ENCODE peak calls at places on chromosomes 13 and 19, in six cellular contexts. P, B, I, S, C and K are unnamed samples. For H3K4me1, the result is how much of the 10 kb centered on the place peaks cover.

GRCh38 chr13:62246581-62246980 is 830.9 kb upstream of the PCDH20 start:
- DNase-seq in P (no peak), B (no peak), I (no peak), S (no peak), C (no peak), K (no peak)

GRCh38 chr19:4062576-4063368 is 3.9 kb downstream of the ZBTB7A start:
- DNase-seq in P (no peak), B (no peak), I (no peak), S (peak), C (no peak), K (no peak)

GRCh38 chr13:98990701-98991100 is 12.8 kb upstream of the DOCK9 start:
- DNase-seq in P (no peak), B (no peak), I (no peak), S (no peak), C (no peak), K (no peak)

GRCh38 chr13:77909827-77910226 is 8.8 kb downstream of the EDNRB start:
- DNase-seq in P (no peak), B (no peak), I (no peak), S (no peak), C (no peak), K (no peak)

GRCh38 chr13:102856603-102857002 is 10.8 kb downstream of the ERCC5 start:
- DNase-seq in P (no peak), B (peak), I (no peak), S (peak), C (no peak), K (no peak)

GRCh38 chr13:48266967-48267639 is 34.1 kb downstream of the ITM2B start:
- DNase-seq in P (peak), B (no peak), I (no peak), S (peak), C (no peak), K (no peak)

GRCh38 chr13:99273128-99273527 is 14.9 kb upstream of the GPR18 start:
- DNase-seq in P (no peak), B (no peak), I (no peak), S (no peak), C (no peak), K (no peak)

GRCh38 chr19:6381030-6381750 is 5.5 kb upstream of the PSPN start:
- DNase-seq in P (no peak), B (no peak), I (no peak), S (no peak), C (no peak), K (no peak)

GRCh38 chr19:53549354-53549753 is 11.4 kb downstream of the ZNF331 start:
- DNase-seq in P (peak), B (no peak), I (no peak), S (peak), C (peak), K (no peak)

GRCh38 chr19:29478578-29479565 is 46.9 kb upstream of the VSTM2B start:
- DNase-seq in P (no peak), B (no peak), I (no peak), S (peak), C (peak), K (peak)

GRCh38 chr13:98476106-98476505 is 100.8 kb downstream of the STK24 start:
- DNase-seq in P (no peak), B (no peak), I (no peak), S (no peak), C (no peak), K (no peak)

GRCh38 chr13:53460776-53461175 is 432.2 kb downstream of the OLFM4 start:
- DNase-seq in P (no peak), B (no peak), I (no peak), S (no peak), C (no peak), K (no peak)

GRCh38 chr13:36766295-36766694 is 52.7 kb upstream of the RFXAP start:
- DNase-seq in P (peak), B (peak), I (no peak), S (peak), C (no peak), K (peak)

GRCh38 chr13:69935043-69935442 is 172.6 kb upstream of the ATXN8OS start:
- DNase-seq in P (no peak), B (peak), I (peak), S (no peak), C (no peak), K (peak)

GRCh38 chr13:100892981-100893380 is 218.4 kb upstream of the TMTC4 start:
- DNase-seq in P (no peak), B (no peak), I (no peak), S (no peak), C (no peak), K (no peak)

GRCh38 chr13:89628567-89628966 is 1718.9 kb upstream of the MIR17HG start:
- DNase-seq in P (no peak), B (no peak), I (no peak), S (no peak), C (no peak), K (no peak)

GRCh38 chr13:40576369-40576768 is 90.1 kb downstream of the FOXO1 start:
- DNase-seq in P (no peak), B (no peak), I (no peak), S (no peak), C (no peak), K (no peak)
- H2AFZ ChIP-seq in P (no peak), B (no peak), I (no peak), S (no peak), C (no peak), K (no peak)

DNA sequence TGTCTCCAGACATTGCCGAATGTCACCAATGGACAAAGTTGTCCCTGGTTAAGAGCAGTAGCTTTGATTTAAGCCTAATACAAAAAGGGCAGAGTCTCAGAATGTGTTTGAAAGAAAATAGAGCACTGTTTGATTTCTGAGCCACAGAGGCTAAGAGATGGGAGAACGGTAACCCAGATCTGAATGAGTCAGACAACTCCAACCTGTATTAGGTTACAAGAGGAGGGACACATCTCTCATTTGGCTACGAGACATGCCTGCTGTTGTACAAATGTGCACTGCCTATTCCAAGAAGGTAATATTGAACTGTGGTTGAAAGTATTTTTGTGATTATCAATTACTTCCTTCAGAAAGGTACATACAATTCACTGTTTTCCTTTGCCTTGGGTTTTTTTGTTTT is 4.9 kb upstream of the HSPH1 start:
- DNase-seq in P (peak), B (peak), I (no peak), S (no peak), C (no peak), K (no peak)
- H3K4me1 ChIP-seq in P (under half), B (under half), I (under half), S (under half), C (under half), K (under half)

DNA sequence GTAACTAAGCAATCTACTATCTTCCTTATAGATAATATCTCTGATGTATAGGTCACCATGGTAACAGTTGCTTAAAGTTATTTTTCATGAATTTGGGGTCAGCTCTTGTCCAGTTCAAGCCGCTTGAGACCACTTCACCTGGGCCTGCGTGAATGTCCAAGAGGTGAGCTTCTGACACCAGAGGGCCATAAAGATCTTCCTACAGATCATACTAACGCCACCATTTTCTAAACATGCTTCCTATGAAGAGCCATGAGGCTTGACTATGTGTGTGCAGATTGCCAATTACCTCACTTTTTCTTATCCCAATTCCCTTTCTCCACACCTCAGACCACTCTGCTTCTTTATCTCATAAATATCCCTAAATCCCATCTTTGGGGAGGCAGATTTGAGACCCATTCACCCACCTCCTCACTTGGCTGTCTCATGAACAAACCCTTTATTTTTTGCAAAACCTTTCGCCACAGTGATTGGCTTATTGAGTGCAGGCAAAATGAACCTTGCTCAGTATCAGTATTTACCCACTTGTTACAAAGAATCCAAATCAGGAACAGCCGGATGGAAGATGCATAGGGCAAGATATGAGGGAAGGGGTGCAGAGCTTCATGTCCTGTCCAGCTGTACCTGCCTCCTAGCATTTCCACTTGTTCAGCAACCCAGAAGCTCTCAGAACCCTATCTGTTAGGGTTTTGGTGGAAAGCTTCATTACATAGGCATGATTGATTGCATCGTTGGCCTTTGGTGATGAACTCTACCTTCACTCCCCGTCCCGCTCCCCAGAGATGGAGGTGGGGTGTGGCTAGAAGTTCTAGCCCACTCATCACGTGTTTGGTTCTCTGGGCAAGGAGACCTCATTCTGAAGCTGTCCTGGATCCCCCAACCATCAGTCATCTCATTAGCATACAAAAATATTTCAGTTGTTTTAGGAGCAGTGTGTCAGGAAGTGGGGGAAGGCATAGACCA is 34.2 kb downstream of the FAM187B start:
- DNase-seq in P (no peak), B (no peak), I (no peak), S (no peak), C (no peak), K (no peak)
- H2AFZ ChIP-seq in P (no peak), B (no peak), I (no peak), S (no peak), C (no peak), K (no peak)

DNA sequence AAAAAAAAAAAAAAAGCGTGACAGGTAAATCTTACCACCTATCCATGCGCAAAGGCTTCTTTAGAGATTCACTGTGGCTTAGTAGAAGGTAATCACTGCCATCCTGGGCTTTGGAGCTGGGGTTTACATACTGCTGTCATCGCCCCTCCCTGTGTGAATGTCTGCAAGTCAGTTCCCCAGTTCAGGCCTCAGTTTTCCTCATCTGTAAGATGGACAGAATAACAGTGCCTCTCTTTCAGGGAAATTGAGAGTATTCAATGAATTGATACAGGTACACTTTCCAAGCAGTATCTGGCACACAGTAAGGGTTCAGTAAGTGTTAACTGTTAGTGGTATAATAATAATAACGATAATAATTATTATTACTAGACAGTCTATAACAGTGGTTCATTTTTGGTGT is 2.2 kb downstream of the RELB start:
- DNase-seq in P (no peak), B (no peak), I (no peak), S (no peak), C (no peak), K (no peak)
- H3K4me1 ChIP-seq in P (under half), B (under half), I (under half), S (under half), C (under half), K (under half)

GRCh38 chr19:2814426-2814825 is 5.2 kb upstream of the ZNF554 start:
- DNase-seq in P (no peak), B (no peak), I (no peak), S (no peak), C (no peak), K (no peak)

GRCh38 chr19:2811735-2812413 is 7.8 kb upstream of the ZNF554 start:
- DNase-seq in P (no peak), B (no peak), I (no peak), S (no peak), C (no peak), K (no peak)

GRCh38 chr19:2811221-2811722 is 8.4 kb upstream of the ZNF554 start:
- DNase-seq in P (no peak), B (no peak), I (no peak), S (no peak), C (peak), K (no peak)

GRCh38 chr19:2813235-2814160 is 6.2 kb upstream of the ZNF554 start:
- DNase-seq in P (no peak), B (no peak), I (no peak), S (no peak), C (no peak), K (no peak)

DNA sequence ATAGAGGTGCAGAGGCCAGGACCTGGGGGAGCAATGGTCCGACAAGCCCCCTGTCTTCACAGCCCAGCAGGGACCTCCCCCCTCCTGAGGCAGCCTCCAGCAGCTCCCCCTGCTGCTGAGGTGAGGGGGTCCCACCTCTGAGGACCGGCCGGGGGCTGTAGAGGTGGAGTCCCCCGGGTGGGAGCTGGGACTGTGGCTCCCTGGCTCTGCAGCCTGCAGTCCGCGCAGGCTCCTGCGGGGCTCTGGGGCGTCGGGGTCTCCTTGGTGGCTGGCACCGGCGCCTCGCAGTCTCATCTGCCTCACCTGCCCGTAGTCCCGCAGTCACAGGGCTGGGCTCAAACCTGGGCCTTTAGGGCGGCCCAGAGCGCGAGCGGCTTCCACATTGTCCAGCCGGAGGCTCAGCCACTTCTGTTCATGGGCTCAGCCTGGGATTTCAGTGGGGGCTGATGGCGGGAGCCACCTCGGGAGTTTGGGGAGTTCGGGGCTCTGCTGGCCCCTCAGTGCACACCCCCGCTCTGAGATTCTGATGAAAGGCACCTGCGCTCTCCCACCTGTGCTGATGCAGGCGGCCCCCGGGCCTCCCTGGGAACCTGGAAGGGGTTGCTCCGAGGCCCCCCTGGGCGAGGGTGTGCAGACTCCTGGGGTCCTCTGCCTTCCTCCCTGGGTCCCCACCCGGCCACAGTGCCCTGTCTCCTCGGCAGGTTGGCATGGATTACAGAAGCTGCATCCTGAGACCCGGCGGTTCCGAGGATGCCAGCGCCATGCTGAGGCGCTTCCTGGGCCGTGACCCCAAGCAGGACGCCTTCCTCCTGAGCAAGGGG is 7.0 kb upstream of the ZNF554 start:
- DNase-seq in P (no peak), B (no peak), I (no peak), S (no peak), C (no peak), K (no peak)
- H2AFZ ChIP-seq in P (peak), B (no peak), I (no peak), S (no peak), C (no peak), K (no peak)

GRCh38 chr13:29845440-29846056 is 4.9 kb downstream of the UBL3 start:
- DNase-seq in P (peak), B (no peak), I (no peak), S (peak), C (no peak), K (no peak)

GRCh38 chr13:29846475-29847256 is 3.8 kb downstream of the UBL3 start:
- DNase-seq in P (no peak), B (no peak), I (no peak), S (peak), C (no peak), K (no peak)

GRCh38 chr13:29847501-29847983 is 2.9 kb downstream of the UBL3 start:
- DNase-seq in P (peak), B (peak), I (no peak), S (peak), C (peak), K (no peak)

GRCh38 chr13:29840585-29840984 is 9.8 kb downstream of the UBL3 start:
- DNase-seq in P (no peak), B (no peak), I (no peak), S (peak), C (no peak), K (no peak)

GRCh38 chr13:29844441-29844840 is 6.0 kb downstream of the UBL3 start:
- DNase-seq in P (peak), B (no peak), I (no peak), S (peak), C (no peak), K (no peak)
- H3K4me1 ChIP-seq in P (under half), B (under half), I (under half), S (half or more), C (under half), K (half or more)

GRCh38 chr19:34985249-34986022 is 14.7 kb upstream of the GRAMD1A start:
- DNase-seq in P (peak), B (no peak), I (no peak), S (peak), C (no peak), K (no peak)
- H2AFZ ChIP-seq in P (peak), B (peak), I (no peak), S (peak), C (no peak), K (no peak)